ENCODE peak calls at places on chromosome 22, in eight cellular contexts. Z is mammary epithelial cell; I is NCI-H1694 treated with DMSO at 0.1 percent for 48 hours; U is colonic mucosa; S is sciatic nerve; X is posterior cingulate gyrus; M is activated CD8-positive, alpha-beta memory T cell treated with anti-CD3 and anti-CD28 coated beads for 4 hours; K is GM04504. T is an unnamed sample.

GRCh38 chr22:23178512-23179254 is 1.6 kb upstream of the BCR start:
- DNase-seq in Z (peak), I (peak), U (peak), S (peak), X (peak), M (peak), K (no peak), T (peak)

GRCh38 chr22:40391417-40391816 is 21.0 kb downstream of the SGSM3 start:
- DNase-seq in Z (no peak), I (no peak), U (no peak), S (no peak), X (no peak), M (no peak), K (no peak), T (no peak)

GRCh38 chr22:28604961-28605360 is 74.7 kb downstream of the TTC28 start:
- DNase-seq in Z (no peak), I (no peak), U (no peak), S (no peak), X (no peak), M (no peak), K (no peak), T (no peak)

GRCh38 chr22:37419916-37420655 is 7.2 kb downstream of the ELFN2 start:
- DNase-seq in Z (peak), I (no peak), U (no peak), S (no peak), X (peak), M (no peak), K (no peak), T (no peak)

GRCh38 chr22:46102159-46102558 is 48.2 kb upstream of the PPARA start:
- DNase-seq in Z (no peak), I (no peak), U (no peak), S (no peak), X (no peak), M (no peak), K (no peak), T (no peak)

GRCh38 chr22:23909258-23909898 is 15.2 kb downstream of the MIF start:
- DNase-seq in Z (no peak), I (no peak), U (no peak), S (no peak), X (no peak), M (no peak), K (no peak), T (no peak)

GRCh38 chr22:19882446-19883381 is 28.0 kb upstream of the GNB1L start:
- DNase-seq in Z (no peak), I (no peak), U (peak), S (peak), X (peak), M (no peak), K (no peak), T (no peak)

GRCh38 chr22:20567993-20568417 is 60.6 kb downstream of the MED15 start:
- DNase-seq in Z (no peak), I (no peak), U (no peak), S (no peak), X (peak), M (no peak), K (peak), T (no peak)

GRCh38 chr22:30002861-30003489 is 77.3 kb upstream of the HORMAD2 start:
- DNase-seq in Z (no peak), I (no peak), U (peak), S (no peak), X (no peak), M (no peak), K (no peak), T (no peak)

GRCh38 chr22:23077627-23078461 is 7.5 kb downstream of the GNAZ start:
- DNase-seq in Z (no peak), I (no peak), U (no peak), S (no peak), X (no peak), M (no peak), K (no peak), T (no peak)

GRCh38 chr22:42621505-42622002 is 6.9 kb upstream of the POLDIP3 start:
- DNase-seq in Z (peak), I (peak), U (peak), S (no peak), X (no peak), M (peak), K (peak), T (peak)

GRCh38 chr22:46108564-46109473 is 41.5 kb upstream of the PPARA start:
- DNase-seq in Z (peak), I (no peak), U (peak), S (no peak), X (no peak), M (no peak), K (no peak), T (no peak)

GRCh38 chr22:46107089-46107664 is 43.1 kb upstream of the PPARA start:
- DNase-seq in Z (peak), I (peak), U (no peak), S (no peak), X (peak), M (no peak), K (no peak), T (peak)

GRCh38 chr22:32080904-32081303 is 37.8 kb downstream of the SLC5A1 start:
- DNase-seq in Z (peak), I (peak), U (peak), S (no peak), X (no peak), M (no peak), K (no peak), T (peak)

GRCh38 chr22:22720201-22720723 is 75.8 kb downstream of the GGTLC2 start:
- DNase-seq in Z (no peak), I (peak), U (peak), S (no peak), X (no peak), M (no peak), K (no peak), T (peak)

GRCh38 chr22:37762389-37762836 is 45.3 kb upstream of the GCAT start:
- DNase-seq in Z (peak), I (no peak), U (no peak), S (no peak), X (no peak), M (no peak), K (no peak), T (peak)

GRCh38 chr22:36578619-36579018 is 49.7 kb upstream of the EIF3D start:
- DNase-seq in Z (no peak), I (no peak), U (no peak), S (no peak), X (no peak), M (no peak), K (no peak), T (no peak)

GRCh38 chr22:49344196-49344595 is 483.5 kb downstream of the BRD1 start:
- DNase-seq in Z (no peak), I (no peak), U (no peak), S (peak), X (peak), M (no peak), K (no peak), T (no peak)

GRCh38 chr22:46087816-46088277 is 62.5 kb upstream of the PPARA start:
- DNase-seq in Z (peak), I (peak), U (peak), S (peak), X (peak), M (no peak), K (peak), T (peak)

GRCh38 chr22:19984201-19984753 is 32.3 kb downstream of the ARVCF start:
- DNase-seq in Z (peak), I (peak), U (no peak), S (no peak), X (peak), M (no peak), K (no peak), T (peak)

GRCh38 chr22:47014636-47014930 is 252.1 kb downstream of the TBC1D22A start:
- DNase-seq in Z (no peak), I (no peak), U (no peak), S (peak), X (no peak), M (no peak), K (no peak), T (no peak)

GRCh38 chr22:49968313-49968830 is 7.8 kb downstream of the PIM3 start:
- DNase-seq in Z (no peak), I (no peak), U (peak), S (no peak), X (peak), M (no peak), K (no peak), T (no peak)

GRCh38 chr22:19644314-19645223 is 69.7 kb upstream of the SEPTIN5 start:
- DNase-seq in Z (no peak), I (no peak), U (no peak), S (peak), X (peak), M (no peak), K (no peak), T (no peak)

GRCh38 chr22:40322061-40322460 is 24.2 kb upstream of the ADSL start:
- DNase-seq in Z (no peak), I (no peak), U (no peak), S (no peak), X (no peak), M (no peak), K (no peak), T (no peak)

GRCh38 chr22:25205847-25206246 is 6.2 kb downstream of the CRYBB3 start:
- DNase-seq in Z (no peak), I (no peak), U (no peak), S (no peak), X (no peak), M (no peak), K (no peak), T (no peak)

GRCh38 chr22:43848366-43849171 is 13.7 kb downstream of the SULT4A1 start:
- DNase-seq in Z (no peak), I (peak), U (no peak), S (peak), X (peak), M (no peak), K (peak), T (peak)

GRCh38 chr22:30910358-30910757 is 58.2 kb downstream of the MORC2 start:
- DNase-seq in Z (no peak), I (no peak), U (no peak), S (no peak), X (no peak), M (no peak), K (no peak), T (no peak)

GRCh38 chr22:41995211-41995610 is 3.4 kb upstream of the WBP2NL start:
- DNase-seq in Z (no peak), I (no peak), U (no peak), S (no peak), X (peak), M (no peak), K (no peak), T (no peak)

GRCh38 chr22:26970809-26971394 is 313.5 kb downstream of the MIAT start:
- DNase-seq in Z (no peak), I (no peak), U (no peak), S (no peak), X (no peak), M (no peak), K (no peak), T (peak)

GRCh38 chr22:38924197-38924952 is 33.0 kb upstream of the APOBEC3A start:
- DNase-seq in Z (peak), I (peak), U (peak), S (peak), X (no peak), M (no peak), K (peak), T (peak)

GRCh38 chr22:17785185-17786184 is 11.2 kb upstream of the BID start:
- DNase-seq in Z (peak), I (no peak), U (peak), S (no peak), X (peak), M (peak), K (no peak), T (peak)

GRCh38 chr22:46106279-46107022 is 43.9 kb upstream of the PPARA start:
- DNase-seq in Z (no peak), I (no peak), U (no peak), S (no peak), X (no peak), M (no peak), K (no peak), T (peak)

T was measured in NCI-H2171 treated with DMSO at 0.1 percent for 48 hours.